ENCODE peak calls at places on chromosomes 2 and 18, in five cellular contexts. P, C, L, B and N are unnamed samples.

GRCh38 chr2:32559136-32559535 is 68.7 kb upstream of the TTC27 start:
- DNase-seq in C (no peak), P (no peak), B (no peak), L (no peak), N (no peak)

GRCh38 chr2:70089220-70089945 is 2.1 kb downstream of the PCBP1 start:
- DNase-seq in P (peak; percentile 76), C (peak; percentile 65), L (no peak), B (peak; percentile 63), N (peak; percentile 65)

GRCh38 chr18:33440011-33440383 is 524 bp downstream of the CCDC178 start:
- DNase-seq in C (peak; percentile 33), L (no peak), B (no peak), P (peak; percentile 82), N (peak; percentile 75)

GRCh38 chr2:98508690-98509054 is 64.0 kb downstream of the INPP4A start:
- DNase-seq in B (no peak), L (no peak), P (no peak), C (peak; percentile 44), N (no peak)

GRCh38 chr2:217899231-217900009 is 103.4 kb downstream of the TNS1 start:
- DNase-seq in C (peak; percentile 72), B (peak; percentile 93), P (peak; percentile 89), L (no peak), N (peak; percentile 89)

GRCh38 chr2:109143214-109144187 is 14.5 kb downstream of the SH3RF3 start:
- DNase-seq in C (no peak), B (no peak), L (peak; percentile 66), P (no peak), N (no peak)

GRCh38 chr2:73082523-73083410 is 11.3 kb upstream of the SFXN5 start:
- DNase-seq in P (no peak), C (no peak), L (no peak), B (no peak), N (no peak)

GRCh38 chr2:33314541-33314940 is 161.9 kb upstream of the RASGRP3 start:
- DNase-seq in C (no peak), L (no peak), B (no peak), P (no peak), N (no peak)

GRCh38 chr2:11342561-11343343 is 1.7 kb downstream of the ROCK2 start:
- DNase-seq in B (no peak), C (peak; percentile 38), P (no peak), L (no peak), N (no peak)

GRCh38 chr2:29697181-29697580 is 224.2 kb downstream of the ALK start:
- DNase-seq in B (no peak), C (no peak), P (no peak), L (no peak), N (no peak)

GRCh38 chr2:29697715-29698114 is 223.7 kb downstream of the ALK start:
- DNase-seq in L (no peak), C (no peak), P (no peak), B (no peak), N (no peak)

GRCh38 chr2:29698216-29698615 is 223.2 kb downstream of the ALK start:
- DNase-seq in B (no peak), C (no peak), L (no peak), P (no peak), N (no peak)

GRCh38 chr2:29700560-29700959 is 220.8 kb downstream of the ALK start:
- DNase-seq in L (no peak), B (no peak), P (no peak), C (no peak), N (no peak)

GRCh38 chr2:29699045-29699444 is 222.3 kb downstream of the ALK start:
- DNase-seq in C (no peak), P (no peak), L (no peak), B (no peak), N (no peak)
- TF ChIP-seq CREB1 in C (no peak), P (no peak), L (no peak), B (no peak), N (no peak)

GRCh38 chr18:8995096-8995495 is 107.4 kb upstream of the NDUFV2 start:
- DNase-seq in C (no peak), B (no peak), P (no peak), L (no peak), N (no peak)
- TF ChIP-seq CTCF in C (no peak), B (no peak), P (no peak), L (no peak), N (no peak)

GRCh38 chr2:240233891-240234502 is 93.5 kb upstream of the OTOS start:
- DNase-seq in B (no peak), L (no peak), P (no peak), C (no peak), N (peak; percentile 9)
- TF ChIP-seq CREB1 in B (no peak), L (no peak), P (no peak), C (no peak), N (no peak)

DNA sequence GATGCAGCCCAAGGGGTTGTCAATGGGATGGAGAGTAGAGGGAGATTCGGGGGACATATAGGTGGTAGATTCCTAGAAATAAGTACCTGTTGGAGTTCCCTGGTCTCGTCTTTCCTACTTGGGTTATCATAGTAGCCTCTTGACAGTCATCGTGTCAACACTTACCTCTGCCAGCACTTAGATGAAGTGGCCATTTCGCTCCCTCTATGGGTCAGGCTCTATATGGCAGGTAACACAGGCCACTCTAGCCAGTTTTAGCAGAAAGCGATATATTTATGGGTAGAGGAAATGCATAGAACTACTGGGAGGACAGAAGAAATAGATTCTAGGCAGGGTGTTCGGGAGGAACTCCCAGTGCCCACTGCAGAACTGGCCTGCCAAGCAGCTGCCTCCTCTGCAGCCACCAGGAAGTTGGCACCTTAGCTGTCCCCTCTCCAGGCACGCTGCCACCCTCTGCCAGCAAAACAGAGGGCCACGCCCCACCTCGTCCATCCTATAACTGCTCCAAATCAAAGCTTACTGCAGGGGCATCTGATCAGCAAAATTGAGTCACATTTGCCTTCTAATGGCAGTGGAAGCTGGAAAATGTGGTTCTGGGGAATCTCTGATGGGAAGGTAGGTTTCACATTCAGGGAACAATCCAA is 181.3 kb downstream of the INSIG2 start:
- DNase-seq in B (no peak), P (peak; percentile 55), C (peak; percentile 8), L (no peak), N (peak; percentile 17)
- TF ChIP-seq CTCF in B (peak; percentile 58), P (peak; percentile 59), C (peak; percentile 34), L (peak; percentile 50), N (no peak)

GRCh38 chr2:186516396-186516795 is 30.3 kb downstream of the ZC3H15 start:
- DNase-seq in L (no peak), B (no peak), P (no peak), C (no peak), N (no peak)
- TF ChIP-seq CREB1 in L (no peak), B (no peak), P (no peak), C (no peak), N (no peak)

DNA sequence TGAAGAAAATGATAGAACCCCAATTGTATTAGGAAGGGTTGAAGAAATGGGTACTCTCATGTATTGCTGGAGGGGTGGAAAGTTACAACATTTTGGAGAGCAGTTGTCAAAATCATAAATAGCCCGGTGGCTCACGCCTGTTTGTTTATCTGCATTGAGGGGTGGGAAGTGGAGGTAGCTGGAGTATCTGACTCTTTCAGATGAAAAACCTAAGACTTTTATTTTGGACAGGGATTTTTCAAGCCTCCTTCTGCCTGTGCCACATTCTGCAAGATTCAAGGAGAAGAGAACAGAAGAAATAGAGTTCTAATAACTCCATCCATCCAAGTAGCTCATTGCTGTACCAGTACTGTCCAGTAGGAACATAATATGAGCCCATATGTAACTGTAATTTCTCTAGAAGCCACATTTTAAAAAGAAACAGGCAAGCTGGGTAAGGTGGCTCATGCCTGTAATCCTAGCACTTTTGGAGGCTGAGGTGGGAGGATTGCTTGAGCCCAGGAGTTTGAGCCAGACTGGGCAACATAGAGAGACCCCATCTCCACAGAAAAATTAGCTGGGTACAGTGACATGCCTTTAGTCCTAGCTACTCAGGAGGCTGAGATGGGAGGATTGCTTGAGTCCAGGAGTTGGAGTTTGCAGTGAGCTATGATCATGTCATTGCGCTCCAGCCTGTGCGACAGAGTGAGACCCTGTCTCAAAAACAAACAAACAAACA is 35.5 kb upstream of the NT5DC4 start:
- DNase-seq in P (no peak), B (no peak), C (no peak), L (no peak), N (no peak)
- TF ChIP-seq CTCF in P (no peak), B (no peak), C (no peak), L (peak; percentile 4), N (no peak)

GRCh38 chr2:43391877-43392214 is 165.4 kb upstream of the ZFP36L2 start:
- DNase-seq in L (no peak), P (no peak), C (no peak), B (no peak), N (no peak)
- TF ChIP-seq CREB1 in L (no peak), P (no peak), C (no peak), B (no peak), N (no peak)

DNA sequence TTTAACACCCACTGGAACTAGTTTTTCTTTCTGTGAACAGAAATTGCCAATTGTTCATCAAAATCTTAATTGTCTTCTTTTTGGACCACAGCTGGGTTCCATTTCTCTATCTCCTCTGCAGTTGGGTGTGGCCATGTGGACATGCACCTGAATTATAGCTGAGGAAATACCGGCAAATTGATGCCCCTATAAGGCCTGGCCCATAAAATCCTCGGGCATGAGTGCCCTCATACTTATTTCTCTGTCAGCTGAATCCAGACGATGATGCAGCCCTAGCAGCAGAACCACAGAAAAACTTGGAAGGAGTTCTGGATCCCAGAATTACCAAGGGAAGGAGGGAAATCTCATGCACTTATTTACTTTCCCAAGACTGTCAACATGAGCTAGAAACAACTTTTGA is 249.0 kb downstream of the CYRIA start:
- DNase-seq in P (no peak), L (no peak), C (no peak), B (no peak), N (no peak)
- TF ChIP-seq CTCF in P (no peak), L (no peak), C (no peak), B (no peak), N (no peak)

GRCh38 chr2:94993176-94994062 is 32.1 kb upstream of the MAL start:
- DNase-seq in C (no peak), L (no peak), P (no peak), B (peak; percentile 39), N (no peak)
- TF ChIP-seq CREB1 in C (no peak), L (no peak), P (no peak), B (no peak), N (no peak)